ENCODE peak calls at places on chromosomes 3 and 15, in four cellular contexts. W is IMR-90, U is K562, Q is HepG2. J is an unnamed sample.

GRCh38 chr3:153070153-153070868 is 91.7 kb upstream of the RAP2B start:
- DNase-seq in W (peak), U (peak), Q (no peak), J (no peak)

GRCh38 chr3:170534232-170534631 is 51.6 kb downstream of the SLC7A14 start:
- DNase-seq in W (no peak), U (no peak), Q (no peak), J (no peak)

GRCh38 chr3:151347432-151347831 is 18.1 kb upstream of the P2RY13 start:
- DNase-seq in W (no peak), U (no peak), Q (no peak), J (no peak)

GRCh38 chr3:195151866-195152526 is 119.0 kb downstream of the XXYLT1 start:
- DNase-seq in W (peak), U (no peak), Q (peak), J (no peak)

GRCh38 chr3:160980740-160981139 is 124.4 kb downstream of the B3GALNT1 start:
- DNase-seq in W (no peak), U (no peak), Q (no peak), J (no peak)

GRCh38 chr3:171862993-171863521 is 19.9 kb downstream of the TMEM212 start:
- DNase-seq in W (peak), U (no peak), Q (peak), J (no peak)

GRCh38 chr3:44092497-44092896 is 149.2 kb upstream of the TOPAZ1 start:
- DNase-seq in W (no peak), U (no peak), Q (no peak), J (no peak)

GRCh38 chr3:44042772-44043171 is 198.9 kb upstream of the TOPAZ1 start:
- DNase-seq in W (no peak), U (no peak), Q (no peak), J (no peak)

GRCh38 chr3:127714151-127714571 is 41.4 kb downstream of the ABTB1 start:
- DNase-seq in W (no peak), U (no peak), Q (no peak), J (no peak)

GRCh38 chr3:149964296-149964695 is 6.4 kb downstream of the PFN2 start:
- DNase-seq in W (peak), U (no peak), Q (no peak), J (no peak)

GRCh38 chr3:54180926-54181325 is 58.6 kb downstream of the CACNA2D3 start:
- DNase-seq in W (no peak), U (no peak), Q (no peak), J (no peak)

GRCh38 chr15:58568157-58568571 is 136.4 kb downstream of the LIPC start:
- DNase-seq in W (no peak), U (peak), Q (no peak), J (no peak)

GRCh38 chr3:58383476-58383875 is 50.2 kb downstream of the PDHB start:
- DNase-seq in W (peak), U (no peak), Q (no peak), J (no peak)

DNA sequence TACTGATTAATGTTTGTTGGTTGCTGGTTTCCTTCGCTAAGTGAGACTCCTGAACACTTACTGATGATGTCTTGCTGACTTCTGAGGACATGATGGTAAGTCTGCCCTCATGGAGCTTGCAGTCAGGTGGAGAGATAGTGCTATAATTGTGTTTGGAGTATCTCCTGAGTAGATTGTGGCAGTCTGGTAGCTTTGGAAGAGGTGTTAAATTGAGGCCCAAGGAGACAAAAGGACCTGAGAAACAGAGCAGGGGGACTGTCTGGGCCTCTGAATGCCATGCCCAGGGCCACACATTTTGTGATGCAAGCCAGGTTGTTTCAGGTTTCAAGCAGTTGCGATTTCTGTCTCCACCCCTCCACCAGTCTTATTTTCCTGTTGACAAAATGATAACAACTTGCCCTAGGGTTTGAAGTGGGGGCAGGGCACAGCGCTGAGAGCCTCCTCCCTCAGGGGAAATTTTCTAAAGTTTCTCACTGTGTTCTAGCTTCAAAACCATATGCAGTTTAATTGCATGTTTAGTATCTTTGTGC is 16.7 kb downstream of the SMAD3 start:
- DNase-seq in W (no peak), U (peak), Q (no peak), J (no peak)
- TF ChIP-seq MXI1 in W (no peak), U (no peak), Q (no peak), J (no peak)

GRCh38 chr3:125609384-125609783 is 14.1 kb upstream of the OSBPL11 start:
- DNase-seq in W (no peak), U (no peak), Q (no peak), J (no peak)

GRCh38 chr3:125613204-125613603 is 17.9 kb upstream of the OSBPL11 start:
- DNase-seq in W (no peak), U (no peak), Q (no peak), J (no peak)

GRCh38 chr3:125615256-125615655 is 20.0 kb upstream of the OSBPL11 start:
- DNase-seq in W (no peak), U (no peak), Q (no peak), J (no peak)

GRCh38 chr3:125608419-125608818 is 13.1 kb upstream of the OSBPL11 start:
- DNase-seq in W (no peak), U (no peak), Q (no peak), J (no peak)

DNA sequence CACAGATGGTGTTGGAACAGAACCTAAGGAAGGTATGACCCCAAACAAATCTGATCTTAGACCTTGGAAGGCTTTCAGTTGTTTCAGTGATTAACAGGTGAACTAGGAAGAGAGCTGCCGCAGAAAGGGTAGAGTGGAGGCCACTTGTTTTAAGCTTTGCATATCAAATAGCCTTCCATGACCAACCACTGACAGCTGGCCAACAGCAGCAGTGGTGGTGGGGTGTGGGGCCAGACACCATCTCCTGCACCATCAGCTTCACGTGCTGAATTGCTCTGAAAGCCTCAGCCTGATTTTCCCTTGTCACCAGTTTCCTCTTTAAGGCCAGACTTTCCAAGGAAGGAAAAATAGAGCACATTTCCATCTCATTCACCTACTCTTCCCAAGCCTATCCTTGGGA is 16.6 kb upstream of the OSBPL11 start:
- DNase-seq in W (no peak), U (no peak), Q (no peak), J (no peak)
- TF ChIP-seq MXI1 in W (no peak), U (no peak), Q (no peak), J (no peak)

GRCh38 chr15:39538936-39539335 is 41.9 kb upstream of the THBS1 start:
- DNase-seq in W (no peak), U (no peak), Q (no peak), J (no peak)

GRCh38 chr15:39535466-39535865 is 45.4 kb upstream of the THBS1 start:
- DNase-seq in W (no peak), U (no peak), Q (no peak), J (no peak)

GRCh38 chr15:39530446-39531342 is 50.2 kb upstream of the THBS1 start:
- DNase-seq in W (peak), U (no peak), Q (no peak), J (no peak)

GRCh38 chr15:39539466-39539865 is 41.4 kb upstream of the THBS1 start:
- DNase-seq in W (peak), U (no peak), Q (no peak), J (no peak)

GRCh38 chr15:39534996-39535395 is 45.9 kb upstream of the THBS1 start:
- DNase-seq in W (no peak), U (no peak), Q (no peak), J (no peak)
- TF ChIP-seq MXI1 in W (no peak), U (no peak), Q (no peak), J (no peak)

GRCh38 chr15:30649952-30650929 is 24.3 kb downstream of the ARHGAP11B start:
- DNase-seq in W (peak), U (no peak), Q (no peak), J (peak)
- TF ChIP-seq MXI1 in W (no peak), U (no peak), Q (no peak), J (no peak)

DNA sequence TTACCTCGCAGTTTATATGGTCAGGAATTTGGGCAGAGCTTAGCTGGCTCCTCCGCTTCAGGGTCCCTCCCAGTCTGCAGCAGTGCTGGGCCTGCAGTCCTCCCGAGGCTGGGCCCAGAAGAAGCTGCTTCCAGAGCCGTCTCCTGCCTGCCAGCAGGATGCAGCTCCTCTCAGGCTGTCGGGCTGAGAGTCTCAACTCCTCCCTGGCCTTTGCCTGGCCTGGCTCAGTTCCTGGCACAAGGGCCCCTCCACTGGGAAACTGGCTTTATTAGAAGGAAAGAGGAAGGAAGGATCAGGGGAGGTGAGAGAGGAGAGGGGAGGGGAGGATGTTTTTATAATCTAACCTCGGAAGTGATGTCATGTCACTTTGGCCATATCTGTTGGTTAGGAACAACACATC is 72.8 kb downstream of the GABRG3 start:
- DNase-seq in W (no peak), U (no peak), Q (no peak), J (no peak)
- TF ChIP-seq MXI1 in W (no peak), U (no peak), Q (no peak), J (no peak)

GRCh38 chr15:70469182-70469581 is 294.2 kb downstream of the UACA start:
- DNase-seq in W (no peak), U (no peak), Q (no peak), J (no peak)

GRCh38 chr15:70469651-70470555 is 293.5 kb downstream of the UACA start:
- DNase-seq in W (no peak), U (no peak), Q (no peak), J (no peak)

GRCh38 chr15:70473623-70474366 is 289.6 kb downstream of the UACA start:
- DNase-seq in W (no peak), U (no peak), Q (no peak), J (no peak)

GRCh38 chr15:70470556-70471191 is 292.7 kb downstream of the UACA start:
- DNase-seq in W (no peak), U (no peak), Q (no peak), J (no peak)

GRCh38 chr15:70471517-70471916 is 291.8 kb downstream of the UACA start:
- DNase-seq in W (no peak), U (no peak), Q (no peak), J (no peak)
- TF ChIP-seq MXI1 in W (no peak), U (no peak), Q (no peak), J (no peak)

DNA sequence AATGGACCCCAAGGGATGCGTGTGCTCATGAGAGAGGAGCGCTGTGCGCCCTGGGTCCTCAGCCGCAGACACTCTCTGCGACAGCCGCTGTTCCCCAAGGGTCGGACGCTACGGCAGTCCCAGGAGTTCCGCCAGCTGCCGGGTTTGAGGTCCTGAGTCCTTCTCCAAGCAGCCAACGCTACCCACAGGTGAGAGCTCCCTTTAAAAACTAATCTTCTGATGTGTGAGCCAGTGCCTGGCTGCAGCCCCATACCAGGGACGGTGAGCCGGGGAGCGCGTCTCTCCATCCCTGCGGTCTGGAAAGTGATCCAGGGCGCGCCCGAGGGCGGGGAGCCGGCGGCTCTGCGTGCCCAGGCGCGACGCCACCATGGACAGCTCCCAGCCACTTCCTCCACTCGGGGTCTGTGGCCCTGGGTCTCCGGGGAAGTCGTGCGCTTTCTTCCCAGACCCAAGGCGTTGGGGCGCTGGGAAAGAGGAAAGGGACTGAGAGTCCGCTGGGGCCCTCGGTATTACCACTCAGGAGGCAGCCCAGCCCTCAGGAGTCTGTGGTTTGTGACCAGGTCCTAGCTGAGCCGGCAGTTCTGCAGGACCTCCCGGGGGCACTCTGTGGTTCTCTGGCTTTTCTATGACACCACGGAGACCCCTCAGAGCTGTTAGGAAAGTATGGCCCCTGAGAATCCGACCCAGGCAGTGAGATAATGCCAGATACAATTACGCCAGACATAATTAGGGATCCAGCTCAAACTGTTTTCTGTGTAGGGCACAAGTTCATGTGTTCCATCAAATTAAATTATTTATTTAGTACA is 1.4 kb downstream of the CEMIP start:
- DNase-seq in W (peak), U (peak), Q (peak), J (no peak)
- TF ChIP-seq MXI1 in W (peak), U (no peak), Q (peak), J (no peak)

DNA sequence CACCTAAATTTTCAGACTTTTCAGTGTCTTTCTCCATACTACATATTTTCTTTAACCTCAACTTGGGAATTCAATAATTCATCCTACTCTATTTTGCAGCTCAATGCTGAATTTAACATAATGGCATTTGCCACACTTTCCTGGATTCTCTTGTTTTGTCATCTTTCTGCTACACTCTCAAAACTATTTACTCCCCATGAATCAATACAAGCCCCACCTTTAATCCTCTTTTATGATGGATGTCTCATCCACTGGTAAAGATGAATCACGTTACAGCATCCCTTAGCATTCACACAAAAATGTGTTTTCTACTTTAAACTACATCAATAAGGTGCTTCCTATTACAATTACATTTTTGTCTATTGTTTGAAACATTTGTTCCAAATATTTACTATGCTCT is 19.6 kb upstream of the CHMP2B start:
- DNase-seq in W (no peak), U (no peak), Q (no peak), J (no peak)
- TF ChIP-seq MXI1 in W (no peak), U (no peak), Q (no peak), J (no peak)